ENCODE peak calls at places on chromosomes 4 and X, in ten cellular contexts. R is tibial nerve, D is transverse colon, S is A549, I is HepG2, Q is esophagus muscularis mucosa, W is suprapubic skin, N is H1, Z is stomach, O is sigmoid colon. C is an unnamed sample.

GRCh38 chrX:119391279-119391678 is 7.9 kb upstream of the SLC25A43 start:
- DNase-seq in R (no peak), D (peak; percentile 31), S (peak; percentile 49), I (peak; percentile 22), Q (no peak), W (no peak), N (no peak), Z (peak; percentile 29), O (no peak), C (no peak)

GRCh38 chrX:138756234-138756633 is 44.7 kb upstream of the FGF13 start:
- DNase-seq in R (no peak), D (no peak), S (no peak), I (no peak), Q (no peak), W (no peak), N (peak; percentile 9), Z (no peak), O (no peak), C (peak; percentile 44)

GRCh38 chrX:87583679-87584078 is 66.1 kb downstream of the KLHL4 start:
- DNase-seq in R (no peak), D (no peak), S (no peak), I (peak; percentile 3), Q (no peak), W (no peak), N (peak; percentile 5), Z (peak; percentile 32), O (no peak), C (no peak)

GRCh38 chrX:84487365-84488353 is 14.6 kb downstream of the HDX start:
- DNase-seq in R (no peak), D (no peak), S (no peak), I (no peak), Q (no peak), W (no peak), N (no peak), Z (no peak), O (no peak), C (no peak)

GRCh38 chrX:17788439-17788838 is 51.1 kb downstream of the SCML1 start:
- DNase-seq in R (peak; percentile 18), D (peak; percentile 24), S (peak; percentile 53), I (peak; percentile 5), Q (no peak), W (no peak), N (peak; percentile 19), Z (peak; percentile 39), O (no peak), C (peak; percentile 56)

GRCh38 chr4:104344342-104344980 is 150.2 kb downstream of the CXXC4 start:
- DNase-seq in R (no peak), D (no peak), S (no peak), I (no peak), Q (no peak), W (no peak), N (no peak), Z (no peak), O (no peak), C (no peak)

GRCh38 chr4:41142946-41143720 is 71.2 kb downstream of the APBB2 start:
- DNase-seq in R (peak; percentile 63), D (peak; percentile 39), S (no peak), I (no peak), Q (no peak), W (peak; percentile 79), N (no peak), Z (peak; percentile 62), O (peak; percentile 88), C (peak; percentile 47)

GRCh38 chrX:21745756-21746155 is 12.2 kb downstream of the SMPX start:
- DNase-seq in R (peak; percentile 21), D (peak; percentile 28), S (peak; percentile 8), I (no peak), Q (no peak), W (no peak), N (no peak), Z (peak; percentile 36), O (no peak), C (peak; percentile 18)

GRCh38 chr4:175997291-175997690 is 68.3 kb upstream of the WDR17 start:
- DNase-seq in R (no peak), D (no peak), S (no peak), I (no peak), Q (no peak), W (no peak), N (no peak), Z (no peak), O (no peak), C (no peak)

GRCh38 chr4:53899544-53900274 is 164.7 kb downstream of the CHIC2 start:
- DNase-seq in R (no peak), D (no peak), S (no peak), I (no peak), Q (peak; percentile 89), W (no peak), N (no peak), Z (no peak), O (no peak), C (peak; percentile 32)

GRCh38 chrX:14496674-14497073 is 32.7 kb upstream of the GLRA2 start:
- DNase-seq in R (no peak), D (no peak), S (no peak), I (no peak), Q (no peak), W (no peak), N (no peak), Z (no peak), O (no peak), C (no peak)

GRCh38 chr4:876780-877179 is 50.9 kb upstream of the CPLX1 start:
- DNase-seq in R (no peak), D (no peak), S (no peak), I (no peak), Q (no peak), W (no peak), N (no peak), Z (no peak), O (no peak), C (no peak)

DNA sequence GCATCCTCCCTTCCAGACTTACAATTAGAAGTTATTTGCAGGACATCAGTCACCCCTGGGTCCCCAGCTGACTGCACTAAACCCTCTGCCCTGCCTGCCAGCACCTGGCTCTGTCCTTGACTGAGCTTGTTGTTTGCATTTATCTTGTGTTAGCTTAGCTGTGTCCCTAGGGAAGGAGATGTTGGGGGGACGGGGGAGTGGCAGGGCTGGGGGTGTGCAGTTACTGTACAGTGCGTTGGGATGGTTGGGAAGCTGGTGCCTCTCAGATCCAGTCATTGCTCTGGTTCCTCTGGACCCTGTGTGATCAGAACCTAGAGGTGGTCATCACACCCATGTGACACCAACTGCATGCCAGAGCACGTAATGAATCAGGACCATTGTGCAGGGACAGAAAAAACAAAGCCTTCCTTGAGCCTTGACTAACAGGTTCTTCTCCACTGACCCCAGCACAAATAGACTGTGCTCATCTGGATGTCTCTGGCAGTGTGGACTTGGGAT is 32.7 kb upstream of the PROM1 start:
- DNase-seq in R (no peak), D (no peak), S (no peak), I (peak; percentile 73), Q (peak; percentile 47), W (no peak), N (no peak), Z (no peak), O (no peak), C (no peak)
- H3K27ac ChIP-seq in R (no peak overlapping the region), D (no peak overlapping the region), S (no peak overlapping the region), I (peak overlapping the region; percentile 31), Q (no peak overlapping the region), W (no peak overlapping the region), N (no peak overlapping the region), Z (no peak overlapping the region), O (no peak overlapping the region), C (no peak overlapping the region)

GRCh38 chr4:92304636-92305035 is 870 bp downstream of the GRID2 start:
- DNase-seq in R (no peak), D (no peak), S (no peak), I (no peak), Q (no peak), W (no peak), N (no peak), Z (no peak), O (no peak), C (no peak)
- H3K4me3 ChIP-seq in R (peak overlapping the region; percentile 38), D (no peak overlapping the region), S (peak overlapping the region; percentile 39), I (no peak overlapping the region), Q (peak overlapping the region; percentile 54), W (peak overlapping the region; percentile 48), N (peak overlapping the region; percentile 79), Z (peak overlapping the region; percentile 44), O (peak overlapping the region; percentile 38), C (no peak overlapping the region)

GRCh38 chrX:96379951-96380350 is 304.7 kb upstream of the DIAPH2 start:
- DNase-seq in R (no peak), D (no peak), S (no peak), I (no peak), Q (no peak), W (no peak), N (no peak), Z (no peak), O (no peak), C (no peak)
- TF ChIP-seq EP300 in R (no peak), D (no peak), S (no peak), I (no peak), Q (no peak), W (no peak), N (no peak), Z (no peak), O (no peak), C (no peak)

GRCh38 chrX:68912113-68912980 is 83.5 kb downstream of the EFNB1 start:
- DNase-seq in R (no peak), D (no peak), S (no peak), I (no peak), Q (no peak), W (no peak), N (no peak), Z (no peak), O (no peak), C (peak; percentile 52)
- H3K27ac ChIP-seq in R (peak overlapping the region; percentile 82), D (no peak overlapping the region), S (no peak overlapping the region), I (no peak overlapping the region), Q (peak overlapping the region; percentile 22), W (no peak overlapping the region), N (no peak overlapping the region), Z (no peak overlapping the region), O (peak overlapping the region; percentile 23), C (peak overlapping the region; percentile 69)

DNA sequence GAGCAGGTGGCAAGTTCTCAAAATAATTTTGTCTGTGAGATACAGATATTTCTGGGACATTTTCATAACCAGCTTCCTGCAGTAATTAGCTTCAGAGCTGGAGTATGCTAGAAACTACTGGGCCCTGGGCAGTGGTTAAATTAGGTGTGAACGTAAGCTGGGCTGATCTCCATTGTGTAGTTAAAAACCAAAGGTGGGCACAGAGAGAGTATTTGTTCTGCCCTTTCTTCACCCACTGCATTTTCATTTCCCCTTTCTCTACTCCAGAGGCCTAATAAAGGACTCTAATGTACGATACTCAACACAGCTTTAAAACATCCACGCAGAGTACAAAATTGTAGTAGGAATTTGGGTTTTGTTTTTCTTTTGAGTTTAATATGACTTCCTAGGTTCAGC is 252.7 kb downstream of the SPRY1 start:
- DNase-seq in R (no peak), D (no peak), S (no peak), I (no peak), Q (no peak), W (no peak), N (no peak), Z (no peak), O (no peak), C (no peak)
- H3K4me3 ChIP-seq in R (no peak overlapping the region), D (no peak overlapping the region), S (no peak overlapping the region), I (peak overlapping the region; percentile 60), Q (peak overlapping the region; percentile 1), W (no peak overlapping the region), N (no peak overlapping the region), Z (peak overlapping the region; percentile 5), O (no peak overlapping the region), C (no peak overlapping the region)